ENCODE peak calls at places on chromosome 19, in four cellular contexts. X is CD4-positive, alpha-beta T cell; Y is DMS153; U is GM12864. J is an unnamed sample.

GRCh38 chr19:19460258-19460731 is 54.8 kb downstream of the GATAD2A start:
- DNase-seq in X (no peak), Y (no peak), U (no peak), J (no peak)

GRCh38 chr19:12052571-12053169 is at the start of gene ZNF878:
- DNase-seq in X (peak), Y (no peak), U (peak), J (peak)

GRCh38 chr19:30887042-30887441 is 462.2 kb downstream of the TSHZ3 start:
- DNase-seq in X (no peak), Y (no peak), U (no peak), J (no peak)

GRCh38 chr19:12156254-12157058 is at the start of gene ZNF625:
- DNase-seq in X (no peak), Y (no peak), U (peak), J (peak)

GRCh38 chr19:31145909-31146453 is 203.3 kb downstream of the TSHZ3 start:
- DNase-seq in X (no peak), Y (no peak), U (no peak), J (no peak)

GRCh38 chr19:19366691-19367396 is 38.6 kb upstream of the GATAD2A start:
- DNase-seq in X (peak), Y (peak), U (peak), J (peak)

GRCh38 chr19:48443262-48443661 is 2.5 kb upstream of the GRWD1 start:
- DNase-seq in X (no peak), Y (no peak), U (no peak), J (peak)

GRCh38 chr19:5152013-5152763 is 183.3 kb downstream of the KDM4B start:
- DNase-seq in X (no peak), Y (no peak), U (no peak), J (peak)

GRCh38 chr19:13098291-13099072 is 4.2 kb downstream of the LYL1 start:
- DNase-seq in X (no peak), Y (no peak), U (no peak), J (peak)

GRCh38 chr19:3801412-3802096 is 15.4 kb upstream of the MATK start:
- DNase-seq in X (peak), Y (peak), U (no peak), J (peak)

GRCh38 chr19:1249298-1249989 is 1.1 kb downstream of the MIDN start:
- DNase-seq in X (peak), Y (peak), U (no peak), J (peak)